ENCODE peak calls at places on chromosomes 6 and 20, in seven cellular contexts. One of them, this sample, is unnamed. For H3K27me3, the result is how much of the 10 kb centered on the place peaks cover.

GRCh38 chr20:12175538-12175937 is 257.8 kb downstream of the BTBD3 start:
- DNase-seq in breast epithelium: no peak
- DNase-seq in HL-60: no peak
- DNase-seq in Panc1: no peak
- DNase-seq in sigmoid colon: no peak
- DNase-seq in stomach: no peak
- DNase-seq in HepG2: no peak
- DNase-seq in this sample: no peak

GRCh38 chr6:25056130-25056529 is 120.4 kb upstream of the RIPOR2 start:
- DNase-seq in breast epithelium: no peak
- DNase-seq in HL-60: peak
- DNase-seq in stomach: no peak
- DNase-seq in sigmoid colon: no peak
- DNase-seq in Panc1: no peak
- DNase-seq in HepG2: no peak
- DNase-seq in this sample: no peak

GRCh38 chr20:7285918-7286556 is 518.6 kb downstream of the BMP2 start:
- DNase-seq in Panc1: peak
- DNase-seq in breast epithelium: peak
- DNase-seq in sigmoid colon: peak
- DNase-seq in stomach: peak
- DNase-seq in HepG2: peak
- DNase-seq in HL-60: peak
- DNase-seq in this sample: peak

GRCh38 chr6:46042355-46042999 is 26.8 kb upstream of the CLIC5 start:
- DNase-seq in HL-60: peak
- DNase-seq in HepG2: peak
- DNase-seq in sigmoid colon: no peak
- DNase-seq in breast epithelium: no peak
- DNase-seq in stomach: no peak
- DNase-seq in Panc1: no peak
- DNase-seq in this sample: no peak

GRCh38 chr20:57467742-57468141 is 57.2 kb downstream of the CTCFL start:
- DNase-seq in stomach: no peak
- DNase-seq in HepG2: no peak
- DNase-seq in HL-60: no peak
- DNase-seq in breast epithelium: no peak
- DNase-seq in sigmoid colon: peak
- DNase-seq in Panc1: no peak
- DNase-seq in this sample: no peak

GRCh38 chr6:146700078-146700686 is 101.4 kb downstream of the ADGB start:
- DNase-seq in sigmoid colon: peak
- DNase-seq in stomach: peak
- DNase-seq in Panc1: peak
- DNase-seq in HL-60: peak
- DNase-seq in breast epithelium: peak
- DNase-seq in HepG2: peak
- DNase-seq in this sample: peak

GRCh38 chr6:150775804-150776203 is 89.7 kb upstream of the MTHFD1L start:
- DNase-seq in stomach: no peak
- DNase-seq in HL-60: no peak
- DNase-seq in Panc1: no peak
- DNase-seq in breast epithelium: no peak
- DNase-seq in sigmoid colon: no peak
- DNase-seq in HepG2: no peak
- DNase-seq in this sample: no peak

GRCh38 chr20:33475381-33476160 is 14.3 kb upstream of the CBFA2T2 start:
- DNase-seq in sigmoid colon: no peak
- DNase-seq in HepG2: no peak
- DNase-seq in Panc1: no peak
- DNase-seq in stomach: no peak
- DNase-seq in breast epithelium: no peak
- DNase-seq in HL-60: no peak
- DNase-seq in this sample: no peak

GRCh38 chr6:1043458-1043836 is 268.5 kb upstream of the FOXQ1 start:
- DNase-seq in breast epithelium: no peak
- DNase-seq in HL-60: no peak
- DNase-seq in sigmoid colon: no peak
- DNase-seq in stomach: no peak
- DNase-seq in Panc1: no peak
- DNase-seq in HepG2: no peak
- DNase-seq in this sample: no peak

GRCh38 chr6:31651602-31652191 is 764 bp downstream of the BAG6 start:
- DNase-seq in HepG2: peak
- DNase-seq in sigmoid colon: peak
- DNase-seq in stomach: no peak
- DNase-seq in breast epithelium: peak
- DNase-seq in Panc1: no peak
- DNase-seq in HL-60: peak
- DNase-seq in this sample: peak

GRCh38 chr6:107817784-107818183 is 6.3 kb downstream of the SCML4 start:
- DNase-seq in sigmoid colon: no peak
- DNase-seq in HL-60: no peak
- DNase-seq in breast epithelium: no peak
- DNase-seq in Panc1: no peak
- DNase-seq in HepG2: no peak
- DNase-seq in stomach: no peak
- DNase-seq in this sample: no peak

GRCh38 chr6:2959909-2960719 is 11.3 kb downstream of the SERPINB6 start:
- DNase-seq in stomach: no peak
- DNase-seq in sigmoid colon: no peak
- DNase-seq in breast epithelium: peak
- DNase-seq in HL-60: no peak
- DNase-seq in Panc1: no peak
- DNase-seq in HepG2: no peak
- DNase-seq in this sample: no peak

GRCh38 chr20:57330998-57331397 is 1.4 kb downstream of the SPO11 start:
- DNase-seq in sigmoid colon: no peak
- DNase-seq in Panc1: no peak
- DNase-seq in HL-60: peak
- DNase-seq in stomach: no peak
- DNase-seq in breast epithelium: no peak
- DNase-seq in HepG2: no peak
- DNase-seq in this sample: no peak

GRCh38 chr6:36834576-36835293 is 4.5 kb downstream of the CPNE5 start:
- DNase-seq in breast epithelium: no peak
- DNase-seq in HL-60: no peak
- DNase-seq in Panc1: no peak
- DNase-seq in HepG2: no peak
- DNase-seq in stomach: no peak
- DNase-seq in sigmoid colon: no peak
- DNase-seq in this sample: no peak

GRCh38 chr6:153031335-153031955 is 28.9 kb upstream of the MTRF1L start:
- DNase-seq in HL-60: no peak
- DNase-seq in stomach: no peak
- DNase-seq in HepG2: no peak
- DNase-seq in breast epithelium: no peak
- DNase-seq in Panc1: no peak
- DNase-seq in sigmoid colon: no peak
- DNase-seq in this sample: no peak

GRCh38 chr20:19699132-19699971 is 58.7 kb upstream of the RIN2 start:
- DNase-seq in sigmoid colon: no peak
- DNase-seq in Panc1: no peak
- DNase-seq in breast epithelium: no peak
- DNase-seq in HepG2: no peak
- DNase-seq in stomach: no peak
- DNase-seq in HL-60: no peak
- DNase-seq in this sample: no peak

GRCh38 chr6:135521431-135521830 is 23.9 kb upstream of the AHI1 start:
- DNase-seq in Panc1: no peak
- DNase-seq in sigmoid colon: no peak
- DNase-seq in stomach: no peak
- DNase-seq in breast epithelium: no peak
- DNase-seq in HL-60: no peak
- DNase-seq in HepG2: no peak
- DNase-seq in this sample: no peak

GRCh38 chr6:30150151-30150550 is 10.9 kb downstream of the TRIM10 start:
- DNase-seq in HL-60: no peak
- DNase-seq in HepG2: no peak
- DNase-seq in Panc1: no peak
- DNase-seq in breast epithelium: no peak
- DNase-seq in stomach: no peak
- DNase-seq in sigmoid colon: no peak
- DNase-seq in this sample: no peak

GRCh38 chr6:99568103-99568933 is at the start of gene CCNC:
- DNase-seq in HepG2: peak
- DNase-seq in Panc1: peak
- DNase-seq in breast epithelium: peak
- DNase-seq in stomach: peak
- DNase-seq in HL-60: peak
- DNase-seq in sigmoid colon: peak
- DNase-seq in this sample: peak
- TF ChIP-seq POLR2AphosphoS5 in HepG2: peak
- TF ChIP-seq POLR2AphosphoS5 in Panc1: peak
- TF ChIP-seq POLR2AphosphoS5 in breast epithelium: peak
- TF ChIP-seq POLR2AphosphoS5 in stomach: peak
- TF ChIP-seq POLR2AphosphoS5 in HL-60: peak
- TF ChIP-seq POLR2AphosphoS5 in sigmoid colon: peak
- TF ChIP-seq POLR2AphosphoS5 in this sample: peak

GRCh38 chr20:64168381-64169088 is 4.3 kb downstream of the MYT1 start:
- DNase-seq in breast epithelium: no peak
- DNase-seq in sigmoid colon: no peak
- DNase-seq in HepG2: no peak
- DNase-seq in stomach: no peak
- DNase-seq in HL-60: no peak
- DNase-seq in Panc1: no peak
- DNase-seq in this sample: no peak

GRCh38 chr20:64169089-64169560 is 4.9 kb downstream of the MYT1 start:
- DNase-seq in Panc1: no peak
- DNase-seq in breast epithelium: no peak
- DNase-seq in sigmoid colon: no peak
- DNase-seq in HL-60: no peak
- DNase-seq in HepG2: no peak
- DNase-seq in stomach: no peak
- DNase-seq in this sample: no peak

GRCh38 chr20:64167676-64168075 is 3.4 kb downstream of the MYT1 start:
- DNase-seq in HL-60: no peak
- DNase-seq in sigmoid colon: no peak
- DNase-seq in breast epithelium: no peak
- DNase-seq in HepG2: no peak
- DNase-seq in Panc1: no peak
- DNase-seq in stomach: no peak
- DNase-seq in this sample: no peak

GRCh38 chr20:64165866-64166600 is 1.8 kb downstream of the MYT1 start:
- DNase-seq in Panc1: no peak
- DNase-seq in breast epithelium: no peak
- DNase-seq in sigmoid colon: no peak
- DNase-seq in stomach: no peak
- DNase-seq in HepG2: no peak
- DNase-seq in HL-60: no peak
- DNase-seq in this sample: no peak

DNA sequence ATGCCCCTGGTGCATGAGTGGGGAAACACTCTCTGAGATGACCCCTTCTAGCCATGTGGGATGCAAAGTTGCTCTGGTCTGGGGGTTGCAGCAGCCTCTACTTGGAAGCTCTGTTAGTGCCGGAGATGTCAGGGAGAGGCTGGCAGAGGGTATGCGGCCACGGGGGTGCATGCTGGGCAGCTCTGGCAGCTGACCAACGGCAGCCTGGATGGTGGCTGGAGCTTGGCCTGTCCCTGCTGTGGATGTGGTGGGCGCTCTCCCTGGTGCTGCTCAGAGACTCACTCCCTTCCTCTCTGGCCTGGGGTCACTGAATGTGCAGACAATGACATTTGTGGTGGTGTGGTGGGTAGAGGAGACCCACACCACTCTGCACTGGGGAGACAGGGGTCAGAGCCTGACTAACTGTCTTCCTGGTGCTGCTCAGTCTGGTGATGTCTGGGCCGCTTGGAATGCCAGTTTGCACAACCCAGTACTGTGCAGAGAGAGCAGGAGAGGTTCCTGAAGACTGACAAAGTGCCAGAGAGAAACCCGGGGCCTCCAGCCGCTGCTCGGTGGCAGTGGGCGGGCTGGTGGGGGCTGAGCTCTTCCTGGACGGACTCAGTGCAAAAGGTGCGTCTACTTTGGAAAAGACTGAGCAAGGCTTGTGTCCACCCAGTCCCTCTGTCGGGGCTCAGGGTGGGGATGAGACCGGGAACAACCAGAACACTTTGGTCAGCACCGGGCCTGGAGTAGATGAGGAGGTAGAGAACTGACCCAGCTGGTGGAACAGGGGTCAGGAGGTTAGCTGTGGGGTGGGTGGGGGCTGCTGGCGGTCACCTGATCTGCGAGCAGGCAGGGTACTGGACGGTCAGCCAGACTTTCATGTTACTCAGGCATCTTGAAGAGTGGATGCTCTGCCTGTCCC is 2.7 kb downstream of the MYT1 start:
- DNase-seq in breast epithelium: no peak
- DNase-seq in HepG2: no peak
- DNase-seq in HL-60: no peak
- DNase-seq in sigmoid colon: no peak
- DNase-seq in Panc1: no peak
- DNase-seq in stomach: no peak
- DNase-seq in this sample: no peak
- H3K27me3 ChIP-seq in breast epithelium: half or more
- H3K27me3 ChIP-seq in HepG2: half or more
- H3K27me3 ChIP-seq in HL-60: under half
- H3K27me3 ChIP-seq in sigmoid colon: under half
- H3K27me3 ChIP-seq in Panc1: under half
- H3K27me3 ChIP-seq in stomach: under half
- H3K27me3 ChIP-seq in this sample: half or more

GRCh38 chr6:112503210-112503609 is 156.1 kb downstream of the RFPL4B start:
- DNase-seq in sigmoid colon: no peak
- DNase-seq in stomach: no peak
- DNase-seq in HL-60: no peak
- DNase-seq in HepG2: no peak
- DNase-seq in Panc1: no peak
- DNase-seq in breast epithelium: no peak
- DNase-seq in this sample: no peak

GRCh38 chr6:112501705-112502104 is 154.6 kb downstream of the RFPL4B start:
- DNase-seq in HL-60: no peak
- DNase-seq in stomach: no peak
- DNase-seq in Panc1: no peak
- DNase-seq in HepG2: no peak
- DNase-seq in breast epithelium: no peak
- DNase-seq in sigmoid colon: no peak
- DNase-seq in this sample: no peak

GRCh38 chr6:112502348-112503130 is 155.4 kb downstream of the RFPL4B start:
- DNase-seq in HepG2: no peak
- DNase-seq in stomach: no peak
- DNase-seq in HL-60: no peak
- DNase-seq in breast epithelium: no peak
- DNase-seq in sigmoid colon: no peak
- DNase-seq in Panc1: no peak
- DNase-seq in this sample: no peak
- TF ChIP-seq CTCF in HepG2: no peak
- TF ChIP-seq CTCF in stomach: no peak
- TF ChIP-seq CTCF in HL-60: no peak
- TF ChIP-seq CTCF in breast epithelium: no peak
- TF ChIP-seq CTCF in sigmoid colon: peak
- TF ChIP-seq CTCF in Panc1: peak
- TF ChIP-seq CTCF in this sample: no peak

DNA sequence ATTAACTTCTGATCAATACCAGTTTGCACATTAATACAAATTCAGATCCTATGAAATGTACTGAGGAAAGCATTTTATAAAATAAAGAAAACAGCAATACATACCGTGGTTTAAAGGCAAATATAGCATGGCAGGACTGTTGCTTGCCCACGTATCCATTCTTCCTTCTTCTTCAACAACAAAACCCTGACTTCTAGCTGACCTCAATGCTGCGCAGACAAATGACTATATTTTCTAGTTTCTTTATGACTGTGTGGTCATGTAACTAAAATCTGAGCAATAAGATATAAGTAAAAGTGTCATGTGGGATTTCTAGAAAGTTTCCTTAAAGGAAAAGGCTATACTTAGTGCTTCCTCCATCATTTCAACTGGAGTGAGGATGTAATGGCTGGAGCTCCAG is 85.0 kb downstream of the CDC40 start:
- DNase-seq in HL-60: no peak
- DNase-seq in Panc1: no peak
- DNase-seq in stomach: no peak
- DNase-seq in HepG2: no peak
- DNase-seq in sigmoid colon: no peak
- DNase-seq in breast epithelium: no peak
- DNase-seq in this sample: no peak
- TF ChIP-seq POLR2AphosphoS5 in HL-60: no peak
- TF ChIP-seq POLR2AphosphoS5 in Panc1: no peak
- TF ChIP-seq POLR2AphosphoS5 in stomach: no peak
- TF ChIP-seq POLR2AphosphoS5 in HepG2: no peak
- TF ChIP-seq POLR2AphosphoS5 in sigmoid colon: no peak
- TF ChIP-seq POLR2AphosphoS5 in breast epithelium: no peak
- TF ChIP-seq POLR2AphosphoS5 in this sample: no peak

This sample was measured in suprapubic skin.